ENCODE peak calls at places on chromosomes 7 and 10, in six cellular contexts. Z is A549; K is HepG2; P is right cardiac atrium; I is T-helper 17 cell; D is activated T-cell treated with anti-CD3 and anti-CD28 coated beads, Interleukin-2, amount 50 U/mL, for 72 hours. E is an unnamed sample.

GRCh38 chr7:14714161-14714728 is 188.3 kb downstream of the DGKB start:
- ATAC-seq in Z (no peak), K (no peak), P (no peak), I (no peak), D (peak), E (no peak)

GRCh38 chr10:71471957-71472365 is 75.2 kb downstream of the CDH23 start:
- ATAC-seq in Z (no peak), K (no peak), P (peak), I (no peak), D (no peak), E (no peak)

GRCh38 chr10:98013122-98013521 is 17.3 kb downstream of the CRTAC1 start:
- ATAC-seq in Z (no peak), K (no peak), P (no peak), I (no peak), D (no peak), E (no peak)

GRCh38 chr7:4113976-4114375 is 568.1 kb upstream of the FOXK1 start:
- ATAC-seq in Z (no peak), K (no peak), P (no peak), I (no peak), D (no peak), E (no peak)

GRCh38 chr7:94591185-94591584 is 64.7 kb downstream of the SGCE start:
- ATAC-seq in Z (no peak), K (no peak), P (no peak), I (no peak), D (no peak), E (no peak)

GRCh38 chr10:47311193-47311899 is 10.9 kb upstream of the GDF2 start:
- ATAC-seq in Z (no peak), K (no peak), P (peak), I (peak), D (peak), E (no peak)

GRCh38 chr10:47383254-47384147 is 592 bp downstream of the ZNF488 start:
- ATAC-seq in Z (peak), K (no peak), P (no peak), I (no peak), D (no peak), E (no peak)

GRCh38 chr7:2607122-2607912 is 24.5 kb upstream of the TTYH3 start:
- ATAC-seq in Z (no peak), K (no peak), P (peak), I (no peak), D (no peak), E (peak)

GRCh38 chr10:73044378-73045285 is 52.0 kb downstream of the P4HA1 start:
- ATAC-seq in Z (peak), K (no peak), P (peak), I (no peak), D (no peak), E (peak)

GRCh38 chr7:80680159-80680903 is 41.9 kb downstream of the CD36 start:
- ATAC-seq in Z (no peak), K (no peak), P (peak), I (no peak), D (no peak), E (no peak)

GRCh38 chr7:118129037-118129436 is 54.9 kb upstream of the LSM8 start:
- ATAC-seq in Z (no peak), K (no peak), P (no peak), I (no peak), D (no peak), E (no peak)

GRCh38 chr10:100662067-100662466 is 83.3 kb upstream of the PAX2 start:
- ATAC-seq in Z (no peak), K (no peak), P (no peak), I (no peak), D (no peak), E (no peak)

GRCh38 chr10:43177588-43177987 is 39.3 kb downstream of the CSGALNACT2 start:
- ATAC-seq in Z (no peak), K (no peak), P (no peak), I (no peak), D (no peak), E (no peak)

GRCh38 chr7:116566666-116567065 is 41.8 kb downstream of the CAV1 start:
- ATAC-seq in Z (no peak), K (no peak), P (no peak), I (no peak), D (no peak), E (no peak)

GRCh38 chr7:98943336-98943735 is 65.0 kb downstream of the TRRAP start:
- ATAC-seq in Z (no peak), K (no peak), P (no peak), I (no peak), D (no peak), E (no peak)

GRCh38 chr7:123569352-123569999 is 11.9 kb upstream of the NDUFA5 start:
- ATAC-seq in Z (no peak), K (no peak), P (no peak), I (no peak), D (no peak), E (no peak)

GRCh38 chr10:27908231-27908630 is 90.6 kb downstream of the ODAD2 start:
- ATAC-seq in Z (no peak), K (no peak), P (no peak), I (no peak), D (no peak), E (no peak)

GRCh38 chr10:8637640-8638039 is 583.2 kb downstream of the GATA3 start:
- ATAC-seq in Z (no peak), K (no peak), P (no peak), I (no peak), D (no peak), E (no peak)

GRCh38 chr10:71748671-71749191 is 24.6 kb downstream of the VSIR start:
- ATAC-seq in Z (no peak), K (no peak), P (peak), I (peak), D (peak), E (peak)